ENCODE peak calls at places on chromosomes 1 and 21, in ten cellular contexts. H is T-helper 9 cell; S is NCI-H2081; D is psoas muscle; A is stimulated activated CD8-positive, alpha-beta memory T cell treated with anti-CD3 and anti-CD28 coated beads, Interleukin-4, amount 100 ng/mL, for 1 hour; B is cardiac fibroblast; M is anterior cingulate cortex; Z is GM04504; Q is Peyer's patch; Y is GM23338. V is an unnamed sample.

GRCh38 chr21:16330340-16331319 is 600.8 kb downstream of the USP25 start:
- DNase-seq in S (peak), Y (peak), Q (no peak), Z (peak), D (no peak), B (peak), H (no peak), A (no peak), M (no peak), V (peak)

GRCh38 chr1:94009304-94009703 is 100.1 kb upstream of the GCLM start:
- DNase-seq in Q (no peak), H (no peak), B (peak), A (no peak), M (no peak), Z (no peak), S (no peak), Y (no peak), D (no peak), V (no peak)

GRCh38 chr1:95380909-95381308 is 146.9 kb downstream of the RWDD3 start:
- DNase-seq in Q (no peak), D (no peak), B (no peak), H (no peak), S (no peak), Z (no peak), M (no peak), Y (no peak), A (no peak), V (no peak)

GRCh38 chr1:32464716-32465540 is at the start of gene ZBTB8B:
- DNase-seq in S (peak), A (no peak), Q (peak), D (peak), Z (no peak), M (peak), B (peak), Y (peak), H (no peak), V (peak)

GRCh38 chr1:53553734-53554509 is 94.7 kb downstream of the DMRTB1 start:
- DNase-seq in M (no peak), A (no peak), Q (peak), Z (no peak), H (no peak), Y (no peak), S (no peak), D (no peak), B (no peak), V (no peak)

GRCh38 chr1:108595510-108595909 is 35.6 kb downstream of the EEIG2 start:
- DNase-seq in Y (peak), A (no peak), S (no peak), Q (no peak), H (no peak), Z (no peak), B (peak), D (no peak), M (no peak), V (peak)

GRCh38 chr1:234486858-234487830 is 8.2 kb upstream of the TARBP1 start:
- DNase-seq in Y (no peak), Z (peak), D (no peak), M (no peak), S (peak), Q (no peak), A (no peak), H (no peak), B (peak), V (peak)

GRCh38 chr1:23756676-23757075 is 13.4 kb downstream of the ELOA start:
- DNase-seq in Q (peak), Z (peak), M (no peak), S (no peak), B (peak), D (no peak), Y (no peak), A (no peak), H (no peak), V (peak)

GRCh38 chr21:19621837-19622496 is 1218.4 kb upstream of the TMPRSS15 start:
- DNase-seq in M (no peak), Y (no peak), B (no peak), Q (no peak), H (no peak), Z (no peak), A (no peak), S (no peak), D (no peak), V (no peak)

GRCh38 chr1:41851589-41851988 is 67.1 kb downstream of the HIVEP3 start:
- DNase-seq in Z (no peak), B (peak), Y (peak), Q (no peak), A (no peak), D (no peak), S (no peak), H (no peak), M (no peak), V (peak)

GRCh38 chr1:154589780-154590179 is 18.2 kb downstream of the ADAR start:
- DNase-seq in M (no peak), Y (no peak), Z (no peak), S (no peak), A (no peak), Q (no peak), B (no peak), D (no peak), H (no peak), V (no peak)

GRCh38 chr1:73674945-73675561 is 522.9 kb downstream of the LRRIQ3 start:
- DNase-seq in H (no peak), M (no peak), S (peak), Z (peak), B (peak), D (no peak), A (no peak), Y (peak), Q (no peak), V (peak)

GRCh38 chr1:66403031-66403731 is 130.8 kb upstream of the SGIP1 start:
- DNase-seq in Y (peak), Q (no peak), B (no peak), D (no peak), A (no peak), S (no peak), Z (no peak), M (no peak), H (no peak), V (no peak)

GRCh38 chr21:40846057-40846456 is 901 bp downstream of the DSCAM start:
- DNase-seq in Q (no peak), D (no peak), Z (no peak), M (no peak), H (no peak), A (no peak), B (no peak), Y (no peak), S (no peak), V (no peak)

GRCh38 chr1:116711061-116711582 is 43.1 kb upstream of the CD2 start:
- DNase-seq in S (no peak), Y (peak), M (no peak), H (no peak), Z (no peak), A (no peak), D (no peak), B (no peak), Q (no peak), V (no peak)

GRCh38 chr1:116510361-116510760 is 60.5 kb downstream of the CD58 start:
- DNase-seq in Z (no peak), S (no peak), B (no peak), H (no peak), M (no peak), Q (no peak), Y (no peak), D (no peak), A (no peak), V (peak)

GRCh38 chr1:26300586-26301275 is 5.7 kb downstream of the UBXN11 start:
- DNase-seq in M (no peak), D (no peak), S (no peak), A (no peak), Y (no peak), Z (no peak), H (no peak), Q (no peak), B (no peak), V (no peak)

GRCh38 chr1:219088778-219089557 is 84.7 kb upstream of the LYPLAL1 start:
- DNase-seq in M (no peak), D (peak), Z (peak), B (peak), S (no peak), A (no peak), Y (no peak), H (no peak), Q (peak), V (peak)

GRCh38 chr1:178048426-178048825 is 45.5 kb upstream of the RASAL2 start:
- DNase-seq in Z (no peak), Q (no peak), M (no peak), H (no peak), S (no peak), A (no peak), B (peak), Y (no peak), D (no peak), V (no peak)

GRCh38 chr1:2258996-2259395 is 30.9 kb downstream of the SKI start:
- DNase-seq in Q (peak), B (no peak), H (peak), D (peak), A (peak), Z (no peak), S (no peak), M (no peak), Y (no peak), V (no peak)

GRCh38 chr1:216766633-216767325 is 43.5 kb upstream of the ESRRG start:
- DNase-seq in S (no peak), H (no peak), Q (no peak), Z (no peak), B (no peak), Y (no peak), A (no peak), D (no peak), M (no peak), V (no peak)

GRCh38 chr1:54309631-54310366 is 96.4 kb downstream of the SSBP3 start:
- DNase-seq in Y (peak), H (no peak), D (no peak), A (no peak), Z (no peak), B (no peak), Q (no peak), S (peak), M (no peak), V (no peak)

GRCh38 chr1:84573481-84573966 is 716 bp downstream of the CTBS start:
- DNase-seq in D (no peak), Y (no peak), Q (no peak), Z (no peak), S (no peak), H (no peak), B (no peak), M (no peak), A (no peak), V (no peak)

GRCh38 chr1:225300381-225300780 is 127.5 kb downstream of the LBR start:
- DNase-seq in Y (no peak), D (no peak), Z (no peak), M (no peak), H (no peak), Q (no peak), B (no peak), S (no peak), A (no peak), V (no peak)

GRCh38 chr1:8858888-8859706 is 19.4 kb downstream of the ENO1 start:
- DNase-seq in B (peak), Y (peak), Q (peak), M (no peak), D (no peak), A (peak), Z (no peak), H (peak), S (peak), V (peak)

GRCh38 chr21:44594406-44594916 is 2.2 kb upstream of the KRTAP10-6 start:
- DNase-seq in Z (no peak), M (no peak), S (no peak), H (no peak), B (no peak), A (no peak), Q (peak), D (no peak), Y (no peak), V (no peak)

GRCh38 chr1:35190784-35191183 is 2.2 kb downstream of the SFPQ start:
- DNase-seq in D (no peak), Q (no peak), A (no peak), Y (no peak), M (no peak), H (no peak), B (no peak), S (no peak), Z (no peak), V (no peak)

GRCh38 chr1:184299076-184299790 is 87.6 kb upstream of the C1orf21 start:
- DNase-seq in Y (no peak), D (no peak), B (peak), S (peak), M (no peak), A (no peak), Z (peak), Q (no peak), H (no peak), V (peak)

GRCh38 chr21:15422761-15423160 is 307.0 kb upstream of the USP25 start:
- DNase-seq in Z (no peak), Q (no peak), A (no peak), S (no peak), B (peak), D (no peak), M (no peak), Y (no peak), H (no peak), V (peak)

GRCh38 chr21:34034369-34035014 is 38.9 kb upstream of the MRPS6 start:
- DNase-seq in Y (peak), A (no peak), Z (no peak), Q (no peak), B (no peak), M (no peak), D (no peak), H (no peak), S (no peak), V (peak)

GRCh38 chr1:154334647-154335350 is 9.5 kb downstream of the ATP8B2 start:
- DNase-seq in H (peak), A (peak), Z (peak), B (peak), S (peak), Y (peak), M (no peak), D (peak), Q (peak), V (peak)

GRCh38 chr1:183967914-183968313 is 69.6 kb downstream of the COLGALT2 start:
- DNase-seq in B (no peak), M (no peak), A (no peak), Z (no peak), H (no peak), D (no peak), Y (no peak), Q (no peak), S (no peak), V (no peak)

GRCh38 chr1:109912214-109912861 is 1.7 kb downstream of the CSF1 start:
- DNase-seq in Q (no peak), S (no peak), M (no peak), Z (no peak), Y (no peak), D (no peak), H (no peak), A (no peak), B (peak), V (no peak)

GRCh38 chr1:85867189-85867588 is 159.0 kb upstream of the ZNHIT6 start:
- DNase-seq in H (no peak), D (no peak), B (no peak), M (no peak), Z (no peak), S (no peak), Q (no peak), Y (no peak), A (no peak), V (no peak)

GRCh38 chr1:178931843-178932551 is 61.1 kb upstream of the ANGPTL1 start:
- DNase-seq in M (no peak), S (no peak), A (no peak), Q (peak), B (peak), Y (no peak), Z (peak), H (no peak), D (peak), V (peak)